ENCODE peak calls at places on chromosomes 1 and 21, in five cellular contexts. G, Q, P, I and K are unnamed samples.

GRCh38 chr1:67937010-67937409 is 103.7 kb upstream of the GNG12 start:
- DNase-seq in I (no peak), P (no peak), Q (no peak), G (no peak), K (no peak)

GRCh38 chr1:220927442-220927841 is 48.2 kb downstream of the HLX start:
- DNase-seq in G (no peak), Q (peak), I (no peak), P (no peak), K (no peak)

GRCh38 chr1:234844479-234845031 is 234.6 kb upstream of the IRF2BP2 start:
- DNase-seq in G (peak), I (no peak), Q (no peak), P (no peak), K (no peak)

GRCh38 chr1:179298952-179299351 is 5.4 kb downstream of the SOAT1 start:
- DNase-seq in G (no peak), I (no peak), Q (no peak), P (no peak), K (no peak)

GRCh38 chr1:166819982-166820381 is 19.3 kb upstream of the POGK start:
- DNase-seq in P (no peak), Q (no peak), G (no peak), I (no peak), K (no peak)

GRCh38 chr1:89089962-89090361 is 25.0 kb upstream of the GBP1 start:
- DNase-seq in G (no peak), P (no peak), Q (no peak), I (no peak), K (no peak)

GRCh38 chr1:68340951-68341350 is 108.6 kb upstream of the WLS start:
- DNase-seq in Q (no peak), G (no peak), I (no peak), P (no peak), K (no peak)

GRCh38 chr1:99146129-99146848 is 118.0 kb upstream of the PLPPR4 start:
- DNase-seq in P (no peak), Q (no peak), I (no peak), G (no peak), K (no peak)

GRCh38 chr1:106954830-106955229 is 101.6 kb upstream of the PRMT6 start:
- DNase-seq in P (no peak), Q (no peak), G (no peak), I (no peak), K (no peak)

GRCh38 chr1:113830039-113830438 is 17.8 kb upstream of the RSBN1 start:
- DNase-seq in G (no peak), I (no peak), P (no peak), Q (no peak), K (peak)

GRCh38 chr1:43577647-43578542 is 47.2 kb downstream of the PTPRF start:
- DNase-seq in G (no peak), I (no peak), Q (no peak), P (no peak), K (no peak)

GRCh38 chr1:78688701-78689100 is 39.1 kb downstream of the IFI44 start:
- DNase-seq in P (no peak), Q (no peak), G (peak), I (no peak), K (peak)

GRCh38 chr1:25192154-25192553 is 40.1 kb downstream of the SYF2 start:
- DNase-seq in I (no peak), Q (no peak), P (no peak), G (no peak), K (no peak)

GRCh38 chr21:39079617-39080016 is 103.6 kb downstream of the PSMG1 start:
- DNase-seq in I (peak), G (no peak), P (peak), Q (no peak), K (no peak)

GRCh38 chr1:51491166-51491981 is 27.7 kb downstream of the EPS15 start:
- DNase-seq in Q (no peak), G (no peak), I (no peak), P (peak), K (no peak)

GRCh38 chr1:157154940-157155514 is 16.8 kb upstream of the ETV3 start:
- DNase-seq in G (peak), Q (peak), P (peak), I (peak), K (no peak)

GRCh38 chr1:228150021-228150457 is 309 bp downstream of the GJC2 start:
- DNase-seq in I (no peak), G (no peak), P (peak), Q (peak), K (no peak)

GRCh38 chr1:209882286-209882685 is 54.5 kb downstream of the UTP25 start:
- DNase-seq in P (no peak), G (no peak), Q (no peak), I (no peak), K (no peak)

GRCh38 chr1:209882942-209883340 is 55.1 kb upstream of the SYT14 start:
- DNase-seq in G (no peak), I (no peak), P (no peak), Q (no peak), K (no peak)

GRCh38 chr1:209884249-209884648 is 53.8 kb upstream of the SYT14 start:
- DNase-seq in Q (no peak), P (no peak), G (peak), I (no peak), K (peak)

GRCh38 chr1:209884665-209885117 is 53.3 kb upstream of the SYT14 start:
- DNase-seq in I (peak), P (peak), G (peak), Q (peak), K (peak)

GRCh38 chr1:209883341-209883971 is 54.6 kb upstream of the SYT14 start:
- DNase-seq in I (no peak), P (no peak), Q (no peak), G (peak), K (peak)
- H3K9ac ChIP-seq in I (no peak), P (no peak), Q (no peak), G (no peak), K (peak)

DNA sequence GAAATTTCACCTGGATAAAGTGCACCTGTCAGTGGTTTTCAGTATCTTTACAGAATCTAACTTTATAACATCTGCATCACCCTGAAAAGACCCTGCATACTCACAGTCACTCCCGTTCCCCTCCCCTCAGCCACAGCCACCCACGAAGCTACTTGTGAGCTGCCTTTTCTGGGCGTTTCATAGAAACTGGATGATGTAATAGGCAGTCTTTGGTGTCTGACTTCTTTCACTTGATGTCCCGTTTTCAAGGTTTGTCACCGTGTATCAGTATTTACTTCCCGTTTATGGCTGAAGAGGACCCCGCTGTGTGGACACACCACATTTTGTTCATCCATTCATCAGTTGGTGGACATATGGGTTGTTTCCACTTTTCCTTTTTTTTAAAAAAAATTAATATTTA is 47.8 kb upstream of the LRRC3 start:
- DNase-seq in I (no peak), P (no peak), Q (no peak), G (no peak), K (no peak)
- H3K4me3 ChIP-seq in I (no peak), P (no peak), Q (no peak), G (no peak), K (no peak)

GRCh38 chr1:11802973-11803885 is 2.5 kb downstream of the MTHFR start:
- DNase-seq in G (peak), P (peak), Q (peak), I (peak), K (peak)
- H3K9ac ChIP-seq in G (peak), P (peak), Q (peak), I (peak), K (peak)

DNA sequence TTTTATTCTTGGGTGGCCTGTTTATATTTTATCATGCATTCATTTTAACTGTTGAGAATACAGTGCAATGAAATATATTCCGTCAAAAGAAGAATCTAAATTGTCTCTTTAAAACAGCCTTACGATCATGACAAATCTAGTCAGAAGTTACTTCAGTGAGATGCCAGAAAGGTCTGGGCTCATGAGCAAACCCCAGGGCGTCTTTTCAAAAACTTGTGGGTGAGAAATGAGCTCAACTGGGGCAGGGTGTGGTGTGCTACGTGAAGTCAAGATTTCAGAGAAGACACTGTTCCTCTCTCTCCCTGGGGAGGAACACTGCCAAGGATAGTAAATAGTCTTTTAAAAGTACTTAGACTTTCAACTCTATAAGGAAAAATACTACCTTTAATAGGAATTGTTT is 13.4 kb upstream of the UAP1 start:
- DNase-seq in Q (no peak), G (no peak), P (peak), I (no peak), K (peak)
- H3K4me3 ChIP-seq in Q (no peak), G (no peak), P (no peak), I (no peak), K (peak)

DNA sequence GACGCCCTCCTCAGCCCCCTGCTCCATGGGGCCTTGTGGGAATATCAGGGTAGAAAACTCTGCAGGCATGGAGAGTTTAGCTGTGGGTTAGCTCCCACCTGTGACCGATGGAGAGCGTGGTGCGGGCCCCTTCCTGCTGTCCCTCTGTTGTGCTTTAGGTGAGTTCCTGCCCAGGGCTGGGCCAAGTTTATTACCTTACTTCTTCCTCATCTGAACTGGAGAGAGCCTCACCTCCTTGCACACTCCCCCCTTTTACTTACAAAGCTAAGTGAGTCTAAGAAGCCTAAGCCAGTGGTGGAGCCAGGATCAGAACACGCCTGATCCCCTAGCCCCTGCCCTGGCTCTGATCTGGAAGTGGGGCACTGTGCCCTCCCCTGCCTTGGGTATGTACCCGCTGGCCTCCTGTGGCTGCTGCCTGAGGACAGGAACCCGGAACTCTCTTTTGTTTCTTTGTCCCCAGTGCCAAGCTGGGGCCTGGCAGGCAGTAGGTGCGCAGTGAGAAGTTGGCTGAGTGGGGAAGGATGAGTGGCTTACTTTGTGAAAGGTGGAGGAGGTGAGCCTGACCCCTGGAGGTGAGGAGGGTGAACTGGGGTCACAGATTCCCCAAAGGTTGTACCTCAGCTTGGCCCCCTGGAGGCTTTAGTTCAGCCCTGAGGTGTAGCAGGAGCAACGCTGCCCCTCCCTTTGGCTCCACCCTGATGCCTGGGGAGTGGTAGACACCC is 32.9 kb downstream of the ARHGEF10L start:
- DNase-seq in G (no peak), Q (peak), I (no peak), P (no peak), K (no peak)
- H3K9ac ChIP-seq in G (no peak), Q (no peak), I (no peak), P (peak), K (no peak)

GRCh38 chr21:24897883-24898282 is 709.4 kb downstream of the MRPL39 start:
- DNase-seq in G (no peak), I (no peak), P (no peak), Q (no peak), K (no peak)
- H3K4me3 ChIP-seq in G (no peak), I (no peak), P (no peak), Q (no peak), K (no peak)

GRCh38 chr1:10904396-10905358 is 107.8 kb upstream of the TARDBP start:
- DNase-seq in Q (no peak), I (no peak), P (no peak), G (no peak), K (no peak)
- H3K9ac ChIP-seq in Q (no peak), I (no peak), P (no peak), G (no peak), K (no peak)

GRCh38 chr1:199751962-199752687 is 275.4 kb upstream of the NR5A2 start:
- DNase-seq in Q (no peak), G (no peak), P (no peak), I (no peak), K (no peak)
- H3K4me3 ChIP-seq in Q (no peak), G (no peak), P (no peak), I (no peak), K (no peak)

DNA sequence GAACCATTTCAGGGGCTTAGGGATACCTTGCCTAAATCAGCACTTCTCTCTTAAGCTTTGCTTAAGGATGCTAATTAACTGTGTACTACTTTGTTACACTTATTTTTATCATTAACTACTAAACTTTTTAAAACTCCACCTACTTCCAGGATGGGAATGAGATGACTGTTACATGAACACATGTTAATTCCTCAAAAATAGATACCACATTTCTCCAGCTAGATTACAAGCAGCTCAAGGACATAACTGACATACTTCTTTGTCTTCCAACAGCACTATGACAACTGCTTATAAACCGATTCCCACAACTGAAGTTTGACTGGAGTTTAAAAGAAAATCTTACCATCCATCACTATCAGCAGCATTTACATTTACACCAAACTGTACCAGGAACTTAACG is 53.7 kb downstream of the TP53BP2 start:
- DNase-seq in P (no peak), Q (no peak), I (no peak), G (no peak), K (no peak)
- H3K9ac ChIP-seq in P (no peak), Q (no peak), I (no peak), G (no peak), K (no peak)

DNA sequence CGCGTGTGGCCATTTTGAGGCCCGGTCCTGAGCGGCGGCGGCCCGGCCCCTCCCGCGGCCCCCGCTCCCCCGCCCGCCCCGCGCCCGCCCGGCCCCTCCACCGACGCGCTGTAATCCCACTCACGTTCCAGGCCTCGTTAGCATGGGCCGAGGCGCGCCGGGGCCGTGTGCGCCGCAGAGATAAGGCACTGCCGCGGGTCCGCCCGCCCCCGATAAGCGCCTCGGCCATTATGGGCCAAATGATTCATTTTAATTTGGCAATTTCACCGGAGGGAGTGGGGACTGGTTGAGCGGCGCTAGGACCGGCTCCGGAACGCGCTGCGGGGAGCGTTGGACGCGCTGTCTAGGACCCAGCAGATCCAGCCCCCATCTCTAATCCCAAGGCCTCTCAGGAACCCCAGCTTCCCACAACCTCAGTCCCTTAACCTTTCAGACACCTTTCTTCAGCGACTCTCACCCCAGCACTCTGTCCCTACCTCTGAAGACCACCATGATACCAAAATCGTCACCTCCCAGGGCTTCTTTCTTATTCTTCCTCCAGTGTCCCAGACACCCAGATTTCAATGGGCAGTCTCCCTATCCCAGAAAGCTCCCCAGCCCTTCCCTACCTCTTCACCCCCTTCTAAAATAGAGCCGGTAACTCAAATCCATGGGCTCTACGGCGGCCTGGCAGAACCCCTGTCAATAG is at the start of gene TAL1:
- DNase-seq in I (no peak), G (peak), P (no peak), Q (peak), K (no peak)
- H3K4me3 ChIP-seq in I (no peak), G (peak), P (peak), Q (peak), K (peak)